ENCODE peak calls at places on chromosomes 7 and 10, in eight cellular contexts. C is hepatocyte, A is IMR-90, U is astrocyte, J is mammary epithelial cell, Y is A549, Z is OCI-LY7, V is neural progenitor cell. O is an unnamed sample.

GRCh38 chr10:63798599-63799498 is 277.6 kb downstream of the REEP3 start:
- DNase-seq in Z (no peak), V (no peak), C (peak), U (peak), Y (no peak), J (peak), A (peak), O (no peak)

GRCh38 chr10:113381906-113382562 is 170.8 kb upstream of the HABP2 start:
- DNase-seq in J (no peak), U (peak), Z (peak), A (peak), C (no peak), Y (no peak), V (no peak), O (no peak)

GRCh38 chr7:45145881-45146280 is 11.7 kb upstream of the RAMP3 start:
- DNase-seq in C (no peak), J (no peak), Y (no peak), Z (no peak), V (no peak), A (no peak), U (no peak), O (no peak)

GRCh38 chr10:129951251-129951808 is 12.7 kb downstream of the EBF3 start:
- DNase-seq in V (no peak), U (no peak), A (no peak), J (no peak), C (no peak), Y (no peak), Z (no peak), O (no peak)

GRCh38 chr7:94252971-94253370 is 141.7 kb upstream of the COL1A2 start:
- DNase-seq in Z (no peak), C (no peak), Y (no peak), U (no peak), A (no peak), J (no peak), V (no peak), O (no peak)

GRCh38 chr10:84214612-84215235 is 10.6 kb downstream of the LRIT2 start:
- DNase-seq in A (no peak), U (no peak), V (peak), Y (no peak), C (no peak), J (peak), Z (peak), O (no peak)

GRCh38 chr10:12638103-12638502 is 288.8 kb downstream of the CAMK1D start:
- DNase-seq in J (no peak), V (peak), Y (no peak), U (peak), Z (no peak), A (peak), C (peak), O (no peak)

GRCh38 chr10:73131295-73131694 is 21.0 kb downstream of the NUDT13 start:
- DNase-seq in U (no peak), A (peak), V (no peak), J (peak), C (no peak), Y (no peak), Z (no peak), O (no peak)

GRCh38 chr10:130751106-130751840 is 560.2 kb downstream of the TCERG1L start:
- DNase-seq in J (no peak), C (no peak), Z (no peak), U (no peak), A (no peak), Y (no peak), V (no peak), O (no peak)

GRCh38 chr7:133888061-133888930 is 238.8 kb upstream of the LRGUK start:
- DNase-seq in U (no peak), A (no peak), J (no peak), Y (no peak), C (no peak), Z (no peak), V (no peak), O (no peak)

GRCh38 chr10:3391657-3392056 is 219.1 kb upstream of the PITRM1 start:
- DNase-seq in U (no peak), Y (no peak), C (no peak), V (no peak), A (peak), J (no peak), Z (no peak), O (no peak)

GRCh38 chr7:137093198-137093597 is 224.7 kb downstream of the CHRM2 start:
- DNase-seq in C (no peak), A (no peak), Z (no peak), V (no peak), Y (no peak), U (no peak), J (no peak), O (no peak)

GRCh38 chr7:117871778-117872538 is 1.3 kb downstream of the CTTNBP2 start:
- DNase-seq in Z (no peak), A (no peak), Y (no peak), U (no peak), V (peak), C (peak), J (no peak), O (no peak)

GRCh38 chr10:87818505-87819273 is 663 bp upstream of the ATAD1 start:
- DNase-seq in J (peak), A (peak), Y (peak), Z (peak), V (peak), C (peak), U (peak), O (no peak)

DNA sequence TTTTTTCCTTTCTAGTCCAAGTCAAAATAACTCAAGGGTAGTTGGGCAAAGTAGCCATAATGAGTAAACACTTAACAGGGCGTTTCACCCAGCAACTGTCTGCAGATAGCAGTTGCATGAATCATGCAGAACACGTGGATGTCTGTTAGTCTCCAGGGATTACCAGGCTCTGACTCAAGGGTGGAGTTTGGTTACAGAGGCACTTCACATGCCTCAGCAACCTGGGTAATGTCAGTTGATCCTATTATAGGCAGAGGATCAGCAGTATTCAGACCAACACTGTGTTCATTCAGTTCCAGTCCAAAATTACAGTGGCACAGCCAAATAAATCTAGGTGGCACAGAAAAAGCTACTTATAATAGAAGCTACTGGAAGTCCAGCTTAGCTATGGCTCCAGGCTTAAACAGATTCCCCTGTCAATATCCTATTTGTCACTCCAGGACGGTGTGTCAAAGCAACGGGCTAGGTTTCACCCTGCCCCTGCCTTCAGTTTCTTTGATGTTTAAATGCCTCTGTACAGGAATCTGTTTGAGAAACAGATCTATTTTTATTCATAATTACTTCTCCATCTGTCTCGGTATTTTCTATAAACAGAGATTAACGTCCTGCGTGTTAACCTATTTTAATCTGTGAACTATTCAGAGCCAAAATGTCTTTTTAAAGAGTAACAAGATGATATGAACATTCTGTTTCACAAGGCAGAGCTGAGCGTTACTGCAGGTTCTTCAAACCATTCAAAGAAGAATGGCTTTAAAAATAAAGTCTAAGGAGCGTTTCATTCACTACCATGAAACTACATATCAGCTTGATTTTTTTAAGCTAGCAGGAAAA is 162.6 kb upstream of the AKR1E2 start:
- DNase-seq in U (peak), Y (peak), A (peak), J (peak), V (peak), Z (peak), C (peak), O (peak)
- H3K4me2 ChIP-seq in U (peak), Y (peak), A (peak), J (peak), V (no peak), Z (no peak), C (peak), O (peak)

GRCh38 chr10:70621497-70622078 is 19.0 kb upstream of the PRF1 start:
- DNase-seq in A (no peak), Y (no peak), C (no peak), Z (no peak), V (no peak), U (no peak), J (no peak), O (no peak)
- H3K4me2 ChIP-seq in A (no peak), Y (no peak), C (no peak), Z (no peak), V (no peak), U (no peak), J (no peak), O (no peak)

GRCh38 chr10:133278577-133279265 is 2.1 kb upstream of the ADAM8 start:
- DNase-seq in A (peak), Z (peak), Y (no peak), C (peak), J (peak), U (peak), V (no peak), O (peak)
- H3K4me2 ChIP-seq in A (no peak), Z (peak), Y (no peak), C (peak), J (peak), U (peak), V (no peak), O (peak)

DNA sequence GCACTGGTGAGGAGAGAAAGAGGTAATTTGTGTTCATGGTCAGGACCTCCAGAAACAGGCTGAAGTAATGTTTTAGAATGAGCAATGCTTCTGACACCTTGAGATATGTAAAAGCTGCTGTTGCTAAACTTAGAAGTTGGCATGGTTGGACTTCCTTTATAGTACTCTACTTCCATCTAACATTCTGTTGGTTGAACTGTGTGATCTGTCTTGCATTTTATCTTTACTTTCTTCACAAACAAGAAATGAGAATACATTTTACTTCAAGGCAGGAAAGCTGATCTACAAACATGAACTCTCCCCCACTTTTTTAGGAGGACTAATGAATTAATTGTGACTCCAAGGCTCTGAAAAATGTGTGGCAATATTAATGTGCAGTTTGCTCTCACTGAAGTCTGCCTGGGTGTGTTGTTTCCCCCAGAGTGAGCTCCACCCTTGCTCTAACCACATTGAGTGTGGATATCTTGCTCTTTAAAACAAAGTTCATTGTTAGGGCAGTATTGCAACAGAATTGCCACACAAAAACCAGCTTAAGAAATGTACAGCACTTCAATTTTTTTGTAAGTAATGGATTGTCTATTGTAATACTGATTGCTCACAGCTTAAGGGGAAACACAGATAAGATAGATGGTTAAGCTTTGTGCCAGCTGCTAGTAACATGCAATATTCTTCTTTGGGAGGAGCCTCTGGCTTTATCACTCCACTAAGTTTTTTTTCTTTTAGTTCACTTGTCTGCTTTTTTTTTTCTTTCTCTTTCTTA is 69.0 kb downstream of the ADD3 start:
- DNase-seq in U (peak), J (peak), C (peak), A (peak), Z (peak), Y (no peak), V (no peak), O (peak)
- H3K4me2 ChIP-seq in U (peak), J (peak), C (peak), A (peak), Z (peak), Y (peak), V (peak), O (peak)

GRCh38 chr7:157021071-157021891 is 10.8 kb upstream of the MNX1 start:
- DNase-seq in J (no peak), C (no peak), A (no peak), V (peak), U (no peak), Y (no peak), Z (no peak), O (no peak)
- H3K4me2 ChIP-seq in J (peak), C (peak), A (no peak), V (peak), U (no peak), Y (peak), Z (no peak), O (peak)

DNA sequence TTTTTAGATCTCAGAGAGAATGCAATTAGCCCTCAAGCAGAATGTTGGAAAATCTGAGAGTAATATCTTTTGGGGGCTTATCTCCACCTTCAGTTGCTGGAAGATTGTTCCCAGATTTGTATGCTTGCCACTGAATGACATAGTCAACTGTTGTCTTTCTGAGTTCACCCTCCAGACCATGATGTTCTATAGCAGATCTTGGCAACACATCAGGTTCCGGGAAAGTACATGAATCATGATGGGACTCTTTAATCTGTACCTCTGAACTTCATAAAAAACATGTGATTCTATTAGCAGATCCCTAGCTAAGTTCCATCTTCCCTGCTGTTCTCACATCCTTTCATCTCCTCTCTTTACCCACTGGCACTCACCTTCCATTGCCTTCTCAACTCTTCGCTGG is 68.9 kb downstream of the PLCE1 start:
- DNase-seq in C (no peak), A (no peak), J (no peak), V (no peak), U (no peak), Z (no peak), Y (no peak), O (no peak)
- H3K4me2 ChIP-seq in C (no peak), A (no peak), J (no peak), V (no peak), U (no peak), Z (no peak), Y (no peak), O (no peak)

GRCh38 chr7:30867483-30867882 is 44.2 kb upstream of the AQP1 start:
- DNase-seq in Z (no peak), A (no peak), U (no peak), Y (no peak), J (no peak), V (no peak), C (no peak), O (no peak)
- H3K4me2 ChIP-seq in Z (no peak), A (no peak), U (no peak), Y (no peak), J (no peak), V (no peak), C (no peak), O (no peak)

GRCh38 chr7:67692425-67692824 is 695.8 kb downstream of the TYW1 start:
- DNase-seq in U (peak), A (no peak), J (no peak), V (no peak), Y (no peak), Z (no peak), C (no peak), O (no peak)

GRCh38 chr7:67696124-67696523 is 699.5 kb downstream of the TYW1 start:
- DNase-seq in V (no peak), Y (no peak), C (no peak), Z (no peak), A (no peak), J (no peak), U (no peak), O (no peak)

GRCh38 chr7:67690700-67691099 is 694.1 kb downstream of the TYW1 start:
- DNase-seq in Z (no peak), Y (no peak), A (no peak), C (no peak), J (no peak), V (no peak), U (no peak), O (no peak)
- H3K4me2 ChIP-seq in Z (no peak), Y (no peak), A (no peak), C (no peak), J (no peak), V (no peak), U (no peak), O (no peak)

GRCh38 chr7:100211342-100211780 is 8.4 kb upstream of the PVRIG start:
- DNase-seq in U (no peak), C (no peak), Z (peak), Y (no peak), V (no peak), J (no peak), A (no peak), O (no peak)
- H3K4me2 ChIP-seq in U (no peak), C (no peak), Z (peak), Y (no peak), V (no peak), J (no peak), A (no peak), O (no peak)

DNA sequence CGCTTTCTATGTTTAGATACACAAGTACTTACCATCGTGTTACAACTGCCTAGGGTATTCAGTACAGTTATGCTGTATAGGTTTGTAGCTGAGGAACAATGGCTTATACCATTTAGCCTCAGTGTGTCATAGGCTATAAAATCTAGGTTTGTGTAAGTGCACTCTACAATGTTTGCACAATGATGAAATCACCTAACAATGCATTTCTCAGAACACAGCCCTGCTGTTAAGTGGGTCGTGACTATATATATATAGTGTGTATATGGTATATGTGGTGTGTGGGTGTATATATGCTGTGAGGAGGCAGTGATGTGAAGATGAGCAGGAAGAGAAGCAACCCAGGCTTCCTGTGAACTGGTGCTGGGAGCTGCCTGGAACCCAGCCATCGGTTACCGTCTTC is 65.6 kb upstream of the MKI67 start:
- DNase-seq in V (no peak), U (no peak), J (no peak), C (no peak), Y (no peak), A (no peak), Z (no peak), O (no peak)
- H3K4me2 ChIP-seq in V (no peak), U (no peak), J (no peak), C (no peak), Y (peak), A (no peak), Z (no peak), O (no peak)

O was measured in keratinocyte.